ENCODE peak calls at places on chromosomes 4 and X, in six cellular contexts. One of them, this sample, is unnamed.

GRCh38 chr4:145481164-145481941 is at the start of gene SMAD1:
- DNase-seq in A549: peak; percentile 72
- DNase-seq in heart right ventricle: peak; percentile 89
- DNase-seq in SK-N-SH: peak; percentile 88
- DNase-seq in right cardiac atrium: peak; percentile 95
- DNase-seq in hepatocyte: peak; percentile 91
- DNase-seq in this sample: peak; percentile 83

GRCh38 chr4:169668069-169668721 is 47.8 kb downstream of the CLCN3 start:
- DNase-seq in SK-N-SH: no peak
- DNase-seq in heart right ventricle: no peak
- DNase-seq in hepatocyte: peak; percentile 28
- DNase-seq in A549: no peak
- DNase-seq in right cardiac atrium: no peak
- DNase-seq in this sample: no peak

GRCh38 chrX:24190500-24191156 is 41.1 kb downstream of the ZFX start:
- DNase-seq in right cardiac atrium: no peak
- DNase-seq in hepatocyte: peak; percentile 60
- DNase-seq in A549: peak; percentile 61
- DNase-seq in SK-N-SH: no peak
- DNase-seq in heart right ventricle: no peak
- DNase-seq in this sample: no peak

GRCh38 chr4:110270492-110271197 is 72.2 kb upstream of the ELOVL6 start:
- DNase-seq in A549: no peak
- DNase-seq in hepatocyte: no peak
- DNase-seq in heart right ventricle: no peak
- DNase-seq in SK-N-SH: no peak
- DNase-seq in right cardiac atrium: no peak
- DNase-seq in this sample: peak; percentile 14

GRCh38 chr4:156941940-156942548 is 29.6 kb downstream of the PDGFC start:
- DNase-seq in SK-N-SH: no peak
- DNase-seq in heart right ventricle: peak; percentile 11
- DNase-seq in right cardiac atrium: no peak
- DNase-seq in hepatocyte: peak; percentile 87
- DNase-seq in A549: peak; percentile 78
- DNase-seq in this sample: peak; percentile 74

GRCh38 chrX:10199212-10199611 is 42.4 kb downstream of the CLCN4 start:
- DNase-seq in A549: no peak
- DNase-seq in heart right ventricle: no peak
- DNase-seq in hepatocyte: no peak
- DNase-seq in SK-N-SH: no peak
- DNase-seq in right cardiac atrium: no peak
- DNase-seq in this sample: no peak

GRCh38 chrX:27918799-27919198 is 62.5 kb downstream of the DCAF8L1 start:
- DNase-seq in hepatocyte: peak; percentile 25
- DNase-seq in A549: peak; percentile 10
- DNase-seq in SK-N-SH: no peak
- DNase-seq in right cardiac atrium: no peak
- DNase-seq in heart right ventricle: no peak
- DNase-seq in this sample: peak; percentile 1

GRCh38 chr4:119725688-119726330 is 97.2 kb upstream of the PDE5A start:
- DNase-seq in heart right ventricle: no peak
- DNase-seq in hepatocyte: peak; percentile 31
- DNase-seq in right cardiac atrium: no peak
- DNase-seq in SK-N-SH: no peak
- DNase-seq in A549: no peak
- DNase-seq in this sample: no peak

GRCh38 chrX:151973851-151974335 is 583 bp downstream of the GABRE start:
- DNase-seq in SK-N-SH: peak; percentile 19
- DNase-seq in A549: no peak
- DNase-seq in hepatocyte: peak; percentile 11
- DNase-seq in right cardiac atrium: peak; percentile 65
- DNase-seq in heart right ventricle: peak; percentile 30
- DNase-seq in this sample: peak; percentile 15

GRCh38 chr4:102641796-102642195 is 119.0 kb downstream of the MANBA start:
- DNase-seq in hepatocyte: no peak
- DNase-seq in SK-N-SH: no peak
- DNase-seq in A549: no peak
- DNase-seq in heart right ventricle: no peak
- DNase-seq in right cardiac atrium: no peak
- DNase-seq in this sample: no peak

GRCh38 chr4:119209586-119209985 is 2.9 kb upstream of the USP53 start:
- DNase-seq in hepatocyte: no peak
- DNase-seq in heart right ventricle: no peak
- DNase-seq in A549: no peak
- DNase-seq in right cardiac atrium: no peak
- DNase-seq in SK-N-SH: no peak
- DNase-seq in this sample: no peak

GRCh38 chrX:101265869-101266428 is 25.2 kb downstream of the TAF7L start:
- DNase-seq in A549: no peak
- DNase-seq in heart right ventricle: no peak
- DNase-seq in hepatocyte: no peak
- DNase-seq in SK-N-SH: no peak
- DNase-seq in right cardiac atrium: no peak
- DNase-seq in this sample: no peak

GRCh38 chr4:89256203-89256800 is 51.3 kb downstream of the GPRIN3 start:
- DNase-seq in heart right ventricle: no peak
- DNase-seq in A549: no peak
- DNase-seq in hepatocyte: no peak
- DNase-seq in right cardiac atrium: no peak
- DNase-seq in SK-N-SH: no peak
- DNase-seq in this sample: no peak

GRCh38 chrX:155778844-155779553 is 102.1 kb upstream of the VAMP7 start:
- DNase-seq in A549: no peak
- DNase-seq in hepatocyte: no peak
- DNase-seq in SK-N-SH: no peak
- DNase-seq in heart right ventricle: no peak
- DNase-seq in right cardiac atrium: no peak
- DNase-seq in this sample: no peak

GRCh38 chrX:102976290-102976689 is 39.2 kb downstream of the RAB40AL start:
- DNase-seq in hepatocyte: no peak
- DNase-seq in heart right ventricle: no peak
- DNase-seq in SK-N-SH: no peak
- DNase-seq in A549: no peak
- DNase-seq in right cardiac atrium: no peak
- DNase-seq in this sample: no peak

GRCh38 chr4:53010320-53010719 is 148.2 kb downstream of the RASL11B start:
- DNase-seq in right cardiac atrium: no peak
- DNase-seq in SK-N-SH: no peak
- DNase-seq in heart right ventricle: no peak
- DNase-seq in A549: no peak
- DNase-seq in hepatocyte: peak; percentile 32
- DNase-seq in this sample: peak; percentile 21

GRCh38 chr4:55784747-55785146 is 34.8 kb upstream of the EXOC1L start:
- DNase-seq in right cardiac atrium: peak; percentile 23
- DNase-seq in hepatocyte: no peak
- DNase-seq in heart right ventricle: no peak
- DNase-seq in SK-N-SH: no peak
- DNase-seq in A549: no peak
- DNase-seq in this sample: no peak

GRCh38 chr4:15378493-15378892 is 49.3 kb upstream of the C1QTNF7 start:
- DNase-seq in heart right ventricle: no peak
- DNase-seq in right cardiac atrium: no peak
- DNase-seq in hepatocyte: no peak
- DNase-seq in A549: no peak
- DNase-seq in SK-N-SH: no peak
- DNase-seq in this sample: no peak

GRCh38 chr4:99826016-99826415 is 9.4 kb downstream of the DAPP1 start:
- DNase-seq in right cardiac atrium: no peak
- DNase-seq in heart right ventricle: no peak
- DNase-seq in SK-N-SH: no peak
- DNase-seq in hepatocyte: no peak
- DNase-seq in A549: no peak
- DNase-seq in this sample: no peak
- H3K4me1 ChIP-seq in right cardiac atrium: no peaks in the 10 kb centered on the region
- H3K4me1 ChIP-seq in heart right ventricle: no peaks in the 10 kb centered on the region
- H3K4me1 ChIP-seq in SK-N-SH: no peaks in the 10 kb centered on the region
- H3K4me1 ChIP-seq in hepatocyte: no peaks in the 10 kb centered on the region
- H3K4me1 ChIP-seq in A549: no peaks in the 10 kb centered on the region
- H3K4me1 ChIP-seq in this sample: no peaks in the 10 kb centered on the region

GRCh38 chr4:8871417-8872401 is at the start of gene HMX1:
- DNase-seq in right cardiac atrium: peak; percentile 65
- DNase-seq in A549: peak; percentile 37
- DNase-seq in hepatocyte: peak; percentile 41
- DNase-seq in heart right ventricle: no peak
- DNase-seq in SK-N-SH: peak; percentile 100
- DNase-seq in this sample: no peak

GRCh38 chr4:8869002-8869878 is 2.4 kb downstream of the HMX1 start:
- DNase-seq in A549: no peak
- DNase-seq in SK-N-SH: no peak
- DNase-seq in heart right ventricle: no peak
- DNase-seq in hepatocyte: no peak
- DNase-seq in right cardiac atrium: no peak
- DNase-seq in this sample: no peak

GRCh38 chr4:8872402-8873291 is 1.0 kb upstream of the HMX1 start:
- DNase-seq in A549: no peak
- DNase-seq in right cardiac atrium: no peak
- DNase-seq in SK-N-SH: peak; percentile 74
- DNase-seq in heart right ventricle: no peak
- DNase-seq in hepatocyte: no peak
- DNase-seq in this sample: no peak

GRCh38 chr4:8869879-8870646 is 1.6 kb downstream of the HMX1 start:
- DNase-seq in SK-N-SH: peak; percentile 47
- DNase-seq in heart right ventricle: no peak
- DNase-seq in right cardiac atrium: no peak
- DNase-seq in hepatocyte: no peak
- DNase-seq in A549: no peak
- DNase-seq in this sample: no peak

GRCh38 chr4:8870647-8871416 is 807 bp downstream of the HMX1 start:
- DNase-seq in SK-N-SH: peak; percentile 82
- DNase-seq in right cardiac atrium: peak; percentile 24
- DNase-seq in A549: no peak
- DNase-seq in hepatocyte: no peak
- DNase-seq in heart right ventricle: no peak
- DNase-seq in this sample: no peak
- H3K4me3 ChIP-seq in SK-N-SH: peak overlapping the region; percentile 55
- H3K4me3 ChIP-seq in right cardiac atrium: peak overlapping the region; percentile 35
- H3K4me3 ChIP-seq in A549: peak overlapping the region; percentile 45
- H3K4me3 ChIP-seq in hepatocyte: no peak overlapping the region
- H3K4me3 ChIP-seq in heart right ventricle: no peak overlapping the region
- H3K4me3 ChIP-seq in this sample: no peak overlapping the region

DNA sequence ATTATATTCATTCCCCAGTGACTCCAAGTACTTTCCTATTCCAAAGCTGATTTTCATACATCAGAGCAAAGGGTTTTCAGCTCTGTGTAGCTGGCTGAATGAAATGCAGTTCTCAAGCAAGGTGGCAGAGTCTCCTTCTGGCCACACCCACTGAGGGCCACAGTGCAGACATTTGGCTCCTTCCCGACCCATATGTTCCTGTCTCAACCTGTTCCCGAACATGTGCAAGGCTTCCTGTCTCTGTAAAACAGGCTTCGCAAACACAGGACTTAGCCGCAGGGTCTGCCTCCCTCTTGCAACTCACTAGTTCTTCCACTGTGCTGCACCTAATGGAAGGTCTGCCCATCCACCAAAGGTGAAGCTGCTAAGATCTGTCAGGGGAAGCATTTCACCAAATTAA is 249.2 kb downstream of the MID1IP1 start:
- DNase-seq in SK-N-SH: no peak
- DNase-seq in right cardiac atrium: no peak
- DNase-seq in hepatocyte: no peak
- DNase-seq in A549: no peak
- DNase-seq in heart right ventricle: no peak
- DNase-seq in this sample: no peak
- H3K4me1 ChIP-seq in SK-N-SH: no peaks in the 10 kb centered on the region
- H3K4me1 ChIP-seq in right cardiac atrium: no peaks in the 10 kb centered on the region
- H3K4me1 ChIP-seq in hepatocyte: no peaks in the 10 kb centered on the region
- H3K4me1 ChIP-seq in A549: no peaks in the 10 kb centered on the region
- H3K4me1 ChIP-seq in heart right ventricle: no peaks in the 10 kb centered on the region
- H3K4me1 ChIP-seq in this sample: no peaks in the 10 kb centered on the region

GRCh38 chrX:1502241-1502640 is 34.7 kb downstream of the P2RY8 start:
- DNase-seq in SK-N-SH: no peak
- DNase-seq in hepatocyte: no peak
- DNase-seq in right cardiac atrium: no peak
- DNase-seq in A549: no peak
- DNase-seq in heart right ventricle: no peak
- DNase-seq in this sample: no peak
- H3K4me3 ChIP-seq in SK-N-SH: no peak overlapping the region
- H3K4me3 ChIP-seq in hepatocyte: no peak overlapping the region
- H3K4me3 ChIP-seq in right cardiac atrium: no peak overlapping the region
- H3K4me3 ChIP-seq in A549: no peak overlapping the region
- H3K4me3 ChIP-seq in heart right ventricle: no peak overlapping the region
- H3K4me3 ChIP-seq in this sample: no peak overlapping the region

GRCh38 chr4:153344131-153345010 is at the start of gene MND1:
- DNase-seq in right cardiac atrium: peak; percentile 94
- DNase-seq in SK-N-SH: peak; percentile 96
- DNase-seq in hepatocyte: peak; percentile 91
- DNase-seq in heart right ventricle: peak; percentile 87
- DNase-seq in A549: peak; percentile 80
- DNase-seq in this sample: peak; percentile 91

GRCh38 chr4:153337686-153338085 is 6.8 kb upstream of the MND1 start:
- DNase-seq in heart right ventricle: no peak
- DNase-seq in right cardiac atrium: no peak
- DNase-seq in hepatocyte: no peak
- DNase-seq in A549: no peak
- DNase-seq in SK-N-SH: no peak
- DNase-seq in this sample: no peak

GRCh38 chr4:153342751-153343552 is 1.5 kb upstream of the MND1 start:
- DNase-seq in SK-N-SH: no peak
- DNase-seq in heart right ventricle: no peak
- DNase-seq in right cardiac atrium: no peak
- DNase-seq in A549: no peak
- DNase-seq in hepatocyte: no peak
- DNase-seq in this sample: no peak

GRCh38 chr4:153345011-153345981 is 808 bp downstream of the MND1 start:
- DNase-seq in heart right ventricle: peak; percentile 20
- DNase-seq in hepatocyte: peak; percentile 40
- DNase-seq in SK-N-SH: peak; percentile 74
- DNase-seq in A549: peak; percentile 57
- DNase-seq in right cardiac atrium: peak; percentile 59
- DNase-seq in this sample: peak; percentile 79

DNA sequence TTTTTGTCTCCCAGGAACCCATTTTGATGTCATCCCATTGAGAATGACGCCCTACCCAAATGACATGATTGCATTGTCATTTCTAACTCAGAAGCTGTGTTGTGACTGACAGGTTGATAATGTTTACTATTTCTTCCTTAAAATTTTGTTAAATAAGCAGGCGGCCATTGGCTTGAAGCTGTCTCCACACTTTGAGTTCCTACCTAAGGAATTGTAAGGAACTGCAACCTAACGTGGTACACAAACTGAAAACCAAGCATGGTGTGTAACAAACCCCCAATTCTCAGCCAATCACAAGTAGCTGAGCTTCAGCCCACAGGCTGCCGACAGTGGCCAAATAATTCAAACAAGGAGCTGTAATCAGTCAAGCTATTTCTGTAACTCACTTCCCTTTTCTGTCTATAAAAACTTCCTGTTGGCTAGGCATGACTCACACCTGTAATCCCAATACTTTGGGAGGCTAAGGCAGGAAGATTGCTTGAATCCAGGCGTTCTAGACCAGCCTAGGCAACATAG is 2.9 kb upstream of the MND1 start:
- DNase-seq in heart right ventricle: no peak
- DNase-seq in A549: peak; percentile 23
- DNase-seq in SK-N-SH: no peak
- DNase-seq in hepatocyte: peak; percentile 6
- DNase-seq in right cardiac atrium: no peak
- DNase-seq in this sample: no peak
- H3K4me1 ChIP-seq in heart right ventricle: peaks cover 14% of the 10 kb centered on the region
- H3K4me1 ChIP-seq in A549: peaks cover 17% of the 10 kb centered on the region
- H3K4me1 ChIP-seq in SK-N-SH: peaks cover 3% of the 10 kb centered on the region
- H3K4me1 ChIP-seq in hepatocyte: no peaks in the 10 kb centered on the region
- H3K4me1 ChIP-seq in right cardiac atrium: no peaks in the 10 kb centered on the region
- H3K4me1 ChIP-seq in this sample: peaks cover 6% of the 10 kb centered on the region

GRCh38 chrX:71493111-71493613 is 39.7 kb upstream of the OGT start:
- DNase-seq in hepatocyte: no peak
- DNase-seq in SK-N-SH: no peak
- DNase-seq in right cardiac atrium: no peak
- DNase-seq in heart right ventricle: peak; percentile 9
- DNase-seq in A549: no peak
- DNase-seq in this sample: no peak
- H3K4me3 ChIP-seq in hepatocyte: no peak overlapping the region
- H3K4me3 ChIP-seq in SK-N-SH: no peak overlapping the region
- H3K4me3 ChIP-seq in right cardiac atrium: peak overlapping the region; percentile 58
- H3K4me3 ChIP-seq in heart right ventricle: peak overlapping the region; percentile 67
- H3K4me3 ChIP-seq in A549: peak overlapping the region; percentile 43
- H3K4me3 ChIP-seq in this sample: no peak overlapping the region

This sample was measured in SJCRH30.